ENCODE peak calls at places on chromosomes 11 and 22, in seven cellular contexts. O is spleen, Q is endothelial cell of umbilical vein, N is GM12878, R is A549, I is heart left ventricle, F is Peyer's patch. W is an unnamed sample.

GRCh38 chr11:47861762-47862161 is 13.6 kb upstream of the NUP160 start:
- DNase-seq in F (no peak), I (no peak), N (no peak), Q (no peak), R (no peak), O (no peak), W (no peak)

GRCh38 chr11:64971421-64972233 is at the start of gene MAJIN:
- DNase-seq in I (peak; percentile 89), F (peak; percentile 93), O (peak; percentile 94), R (peak; percentile 69), N (peak; percentile 51), Q (peak; percentile 90), W (peak; percentile 84)

GRCh38 chr11:96229354-96229973 is 113.5 kb downstream of the MAML2 start:
- DNase-seq in O (no peak), F (no peak), R (no peak), I (no peak), Q (peak; percentile 18), N (no peak), W (no peak)

GRCh38 chr11:17790453-17790852 is 55.9 kb downstream of the KCNC1 start:
- DNase-seq in O (no peak), I (no peak), N (no peak), Q (no peak), F (no peak), R (peak; percentile 17), W (no peak)

GRCh38 chr11:64331569-64332371 is 8.2 kb upstream of the CCDC88B start:
- DNase-seq in N (peak; percentile 80), Q (peak; percentile 74), O (peak; percentile 92), I (peak; percentile 83), F (peak; percentile 94), R (peak; percentile 93), W (peak; percentile 86)

GRCh38 chr11:12274558-12275197 is 102.7 kb upstream of the PARVA start:
- DNase-seq in N (no peak), O (no peak), R (no peak), I (no peak), F (peak; percentile 21), Q (no peak), W (no peak)

GRCh38 chr11:134794192-134794591 is 382.1 kb upstream of the B3GAT1 start:
- DNase-seq in O (no peak), N (no peak), R (no peak), Q (no peak), I (no peak), F (no peak), W (no peak)

GRCh38 chr22:49210606-49211005 is 617.1 kb downstream of the BRD1 start:
- DNase-seq in R (no peak), N (no peak), Q (no peak), O (peak; percentile 32), I (no peak), F (peak; percentile 30), W (no peak)

GRCh38 chr11:118430956-118431355 is 5.3 kb upstream of the KMT2A start:
- DNase-seq in N (no peak), Q (no peak), F (no peak), O (no peak), R (no peak), I (no peak), W (no peak)

GRCh38 chr11:116037851-116038250 is 533.6 kb upstream of the CADM1 start:
- DNase-seq in N (no peak), F (no peak), I (no peak), R (no peak), Q (no peak), O (no peak), W (no peak)

GRCh38 chr22:33013531-33014162 is 44.5 kb downstream of the SYN3 start:
- DNase-seq in I (no peak), O (no peak), F (no peak), R (no peak), N (no peak), Q (no peak), W (no peak)

GRCh38 chr22:42977574-42977973 is 37.4 kb downstream of the PACSIN2 start:
- DNase-seq in O (no peak), N (no peak), F (no peak), I (no peak), Q (no peak), R (no peak), W (no peak)

GRCh38 chr11:68153742-68154141 is 32.6 kb upstream of the CHKA start:
- DNase-seq in Q (no peak), F (peak; percentile 88), O (no peak), N (no peak), I (no peak), R (no peak), W (no peak)

GRCh38 chr11:13042873-13043338 is 33.8 kb downstream of the RASSF10 start:
- DNase-seq in N (no peak), Q (no peak), F (no peak), R (no peak), I (no peak), O (no peak), W (no peak)

GRCh38 chr22:49422668-49423067 is 405.0 kb downstream of the BRD1 start:
- DNase-seq in N (no peak), Q (no peak), O (no peak), R (no peak), I (no peak), F (no peak), W (no peak)

GRCh38 chr11:841981-842369 is 354 bp downstream of the POLR2L start:
- DNase-seq in Q (no peak), O (no peak), F (no peak), R (no peak), N (no peak), I (no peak), W (no peak)

DNA sequence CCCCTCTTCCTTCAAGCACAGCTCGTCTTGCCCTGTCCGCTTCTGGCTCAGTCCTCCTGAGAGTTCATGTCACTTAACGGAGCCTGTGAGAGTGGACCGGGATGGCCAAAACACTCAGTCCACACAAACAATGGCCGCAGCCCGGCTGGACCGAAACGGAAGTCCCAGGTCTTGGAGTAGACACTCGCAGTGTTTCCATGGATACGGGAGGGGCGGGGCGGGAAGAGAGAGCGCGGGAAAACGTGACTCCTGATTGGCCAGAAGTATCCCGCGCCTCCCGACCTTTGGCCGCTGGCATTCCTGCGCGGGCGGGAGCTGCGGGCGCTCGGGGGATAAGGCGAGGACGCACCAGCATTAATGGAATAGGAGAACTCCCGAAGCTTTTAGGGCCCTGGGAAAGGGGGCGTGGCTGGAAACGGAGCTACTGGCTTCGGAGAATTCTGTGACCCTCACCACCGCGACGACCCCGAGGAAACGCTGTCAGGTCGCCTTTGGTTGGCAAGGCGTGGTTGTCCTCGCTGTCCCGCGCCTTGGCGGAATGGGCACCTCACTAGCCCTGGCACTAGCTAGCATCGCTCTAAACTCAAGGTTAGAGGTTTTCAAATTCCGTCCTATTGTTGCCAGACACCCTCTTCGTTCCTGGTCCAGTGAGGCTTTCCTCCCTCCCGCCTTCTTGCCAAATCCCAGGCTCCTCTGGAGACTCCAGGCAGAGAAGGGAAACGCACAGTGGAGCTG is at the start of the genes NLRP14 and ZNF214:
- DNase-seq in N (no peak), Q (peak; percentile 92), F (peak; percentile 94), R (peak; percentile 91), O (no peak), I (peak; percentile 93), W (peak; percentile 97)
- TF ChIP-seq POLR2A in N (no peak), Q (peak; percentile 31), F (no peak), R (peak; percentile 46), O (no peak), I (no peak), W (no peak)

GRCh38 chr11:61956191-61957027 is 6.3 kb downstream of the BEST1 start:
- DNase-seq in I (no peak), F (no peak), Q (no peak), R (no peak), N (no peak), O (peak; percentile 70), W (no peak)

GRCh38 chr11:61955416-61956135 is 5.4 kb downstream of the BEST1 start:
- DNase-seq in Q (peak; percentile 9), R (no peak), F (peak; percentile 62), N (no peak), O (peak; percentile 90), I (no peak), W (no peak)

GRCh38 chr11:61955031-61955415 is 4.9 kb downstream of the BEST1 start:
- DNase-seq in Q (no peak), F (peak; percentile 74), R (peak; percentile 70), N (no peak), O (peak; percentile 91), I (peak; percentile 77), W (peak; percentile 71)

GRCh38 chr11:61952882-61953281 is 2.7 kb downstream of the BEST1 start:
- DNase-seq in R (no peak), Q (no peak), O (no peak), F (no peak), I (no peak), N (no peak), W (no peak)

GRCh38 chr11:61954106-61955030 is 4.2 kb downstream of the BEST1 start:
- DNase-seq in I (no peak), N (no peak), O (no peak), Q (no peak), R (no peak), F (no peak), W (no peak)
- H3K27ac ChIP-seq in I (peak overlapping the region; percentile 79), N (no peak overlapping the region), O (peak overlapping the region; percentile 93), Q (no peak overlapping the region), R (peak overlapping the region; percentile 88), F (peak overlapping the region; percentile 81), W (peak overlapping the region; percentile 90)

GRCh38 chr11:111913031-111913861 is 712 bp downstream of the HSPB2 start:
- DNase-seq in O (no peak), F (no peak), Q (no peak), N (no peak), R (no peak), I (peak; percentile 47), W (no peak)
- H3K4me3 ChIP-seq in O (no peak overlapping the region), F (peak overlapping the region; percentile 54), Q (no peak overlapping the region), N (no peak overlapping the region), R (no peak overlapping the region), I (peak overlapping the region; percentile 59), W (peak overlapping the region; percentile 57)

GRCh38 chr22:41528938-41529561 is 15.2 kb downstream of the POLR3H start:
- DNase-seq in N (no peak), Q (no peak), F (no peak), R (no peak), O (no peak), I (no peak), W (no peak)

GRCh38 chr22:41530612-41531421 is 13.5 kb downstream of the POLR3H start:
- DNase-seq in R (no peak), F (no peak), N (no peak), O (no peak), I (no peak), Q (no peak), W (no peak)

GRCh38 chr22:41526802-41527799 is 17.2 kb downstream of the POLR3H start:
- DNase-seq in Q (no peak), F (peak; percentile 78), I (peak; percentile 50), O (peak; percentile 90), N (no peak), R (peak; percentile 66), W (peak; percentile 47)

GRCh38 chr22:41526226-41526531 is 18.1 kb downstream of the POLR3H start:
- DNase-seq in O (no peak), N (no peak), F (no peak), I (no peak), R (no peak), Q (no peak), W (no peak)

DNA sequence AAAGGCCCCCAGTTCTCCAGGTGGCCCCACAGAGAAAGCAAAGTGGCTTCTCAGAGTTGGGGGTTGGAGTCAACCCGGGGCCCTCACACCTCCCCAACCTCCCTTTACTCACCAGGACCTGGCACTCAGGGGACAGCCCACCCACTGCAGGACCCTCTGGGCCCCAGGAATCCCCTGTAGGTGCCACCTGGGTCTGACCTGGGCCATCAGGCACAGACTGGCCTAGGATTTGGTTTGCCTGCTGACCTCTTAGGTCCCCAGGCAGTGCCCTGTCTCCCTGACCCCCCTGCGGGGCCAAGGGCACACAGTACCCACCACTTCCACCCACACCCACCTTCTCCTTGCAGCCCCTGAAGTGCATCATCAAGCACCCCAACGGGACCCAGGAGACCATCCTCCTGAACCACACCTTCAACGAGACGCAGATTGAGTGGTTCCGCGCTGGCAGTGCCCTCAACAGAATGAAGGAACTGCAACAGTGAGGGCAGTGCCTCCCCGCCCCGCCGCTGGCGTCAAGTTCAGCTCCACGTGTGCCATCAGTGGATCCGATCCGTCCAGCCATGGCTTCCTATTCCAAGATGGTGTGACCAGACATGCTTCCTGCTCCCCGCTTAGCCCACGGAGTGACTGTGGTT is 16.0 kb downstream of the POLR3H start:
- DNase-seq in F (no peak), Q (no peak), N (no peak), R (no peak), O (no peak), I (no peak), W (no peak)
- TF ChIP-seq POLR2A in F (no peak), Q (no peak), N (peak; percentile 54), R (no peak), O (no peak), I (no peak), W (no peak)